ENCODE peak calls at places on chromosomes 12 and 14, in ten cellular contexts. One of them, this sample, is unnamed. For H3K4me1, the result is how much of the 10 kb centered on the place peaks cover.

GRCh38 chr14:68916358-68916757 is 62.7 kb downstream of the ACTN1 start:
- DNase-seq in ovary: no peak
- DNase-seq in A549: no peak
- DNase-seq in stomach: no peak
- DNase-seq in esophagus muscularis mucosa: no peak
- DNase-seq in upper lobe of left lung: no peak
- DNase-seq in H1: no peak
- DNase-seq in transverse colon: no peak
- DNase-seq in suprapubic skin: no peak
- DNase-seq in GM12878: no peak
- DNase-seq in this sample: no peak

GRCh38 chr12:7716391-7716790 is 5.2 kb downstream of the DPPA3 start:
- DNase-seq in stomach: no peak
- DNase-seq in A549: peak
- DNase-seq in GM12878: no peak
- DNase-seq in esophagus muscularis mucosa: no peak
- DNase-seq in transverse colon: no peak
- DNase-seq in ovary: no peak
- DNase-seq in upper lobe of left lung: no peak
- DNase-seq in suprapubic skin: no peak
- DNase-seq in H1: no peak
- DNase-seq in this sample: no peak

GRCh38 chr12:82694970-82695369 is 8.3 kb downstream of the TMTC2 start:
- DNase-seq in esophagus muscularis mucosa: no peak
- DNase-seq in suprapubic skin: no peak
- DNase-seq in upper lobe of left lung: no peak
- DNase-seq in stomach: no peak
- DNase-seq in H1: no peak
- DNase-seq in transverse colon: no peak
- DNase-seq in A549: no peak
- DNase-seq in GM12878: no peak
- DNase-seq in ovary: no peak
- DNase-seq in this sample: no peak

GRCh38 chr14:55835985-55836384 is 256.0 kb downstream of the KTN1 start:
- DNase-seq in GM12878: no peak
- DNase-seq in A549: no peak
- DNase-seq in transverse colon: no peak
- DNase-seq in esophagus muscularis mucosa: no peak
- DNase-seq in suprapubic skin: no peak
- DNase-seq in stomach: no peak
- DNase-seq in ovary: no peak
- DNase-seq in H1: no peak
- DNase-seq in upper lobe of left lung: no peak
- DNase-seq in this sample: no peak

GRCh38 chr12:84912191-84913142 is at the start of gene SLC6A15:
- DNase-seq in GM12878: no peak
- DNase-seq in H1: no peak
- DNase-seq in upper lobe of left lung: peak
- DNase-seq in suprapubic skin: peak
- DNase-seq in ovary: no peak
- DNase-seq in stomach: no peak
- DNase-seq in esophagus muscularis mucosa: no peak
- DNase-seq in A549: peak
- DNase-seq in transverse colon: no peak
- DNase-seq in this sample: peak

GRCh38 chr12:122457627-122458026 is 35.2 kb upstream of the CLIP1 start:
- DNase-seq in H1: no peak
- DNase-seq in suprapubic skin: peak
- DNase-seq in upper lobe of left lung: no peak
- DNase-seq in transverse colon: no peak
- DNase-seq in stomach: no peak
- DNase-seq in esophagus muscularis mucosa: no peak
- DNase-seq in A549: no peak
- DNase-seq in GM12878: no peak
- DNase-seq in ovary: no peak
- DNase-seq in this sample: no peak

GRCh38 chr14:90999299-90999698 is 61.1 kb downstream of the RPS6KA5 start:
- DNase-seq in H1: no peak
- DNase-seq in GM12878: no peak
- DNase-seq in upper lobe of left lung: no peak
- DNase-seq in transverse colon: no peak
- DNase-seq in esophagus muscularis mucosa: no peak
- DNase-seq in ovary: no peak
- DNase-seq in A549: no peak
- DNase-seq in stomach: no peak
- DNase-seq in suprapubic skin: no peak
- DNase-seq in this sample: no peak

GRCh38 chr12:20050166-20050565 is 318.2 kb upstream of the PDE3A start:
- DNase-seq in H1: no peak
- DNase-seq in stomach: no peak
- DNase-seq in esophagus muscularis mucosa: no peak
- DNase-seq in upper lobe of left lung: no peak
- DNase-seq in GM12878: no peak
- DNase-seq in ovary: no peak
- DNase-seq in suprapubic skin: no peak
- DNase-seq in transverse colon: no peak
- DNase-seq in A549: no peak
- DNase-seq in this sample: no peak

GRCh38 chr12:123223241-123223668 is 9.7 kb downstream of the MPHOSPH9 start:
- DNase-seq in transverse colon: peak
- DNase-seq in suprapubic skin: no peak
- DNase-seq in H1: no peak
- DNase-seq in ovary: no peak
- DNase-seq in stomach: no peak
- DNase-seq in upper lobe of left lung: no peak
- DNase-seq in GM12878: no peak
- DNase-seq in A549: no peak
- DNase-seq in esophagus muscularis mucosa: no peak
- DNase-seq in this sample: no peak

GRCh38 chr14:99656171-99656570 is 11.2 kb downstream of the HHIPL1 start:
- DNase-seq in stomach: no peak
- DNase-seq in transverse colon: no peak
- DNase-seq in upper lobe of left lung: no peak
- DNase-seq in A549: no peak
- DNase-seq in esophagus muscularis mucosa: no peak
- DNase-seq in ovary: no peak
- DNase-seq in GM12878: no peak
- DNase-seq in suprapubic skin: no peak
- DNase-seq in H1: no peak
- DNase-seq in this sample: no peak

GRCh38 chr14:44700184-44700583 is 193.1 kb upstream of the FSCB start:
- DNase-seq in GM12878: no peak
- DNase-seq in A549: no peak
- DNase-seq in stomach: no peak
- DNase-seq in esophagus muscularis mucosa: no peak
- DNase-seq in suprapubic skin: no peak
- DNase-seq in transverse colon: no peak
- DNase-seq in ovary: no peak
- DNase-seq in upper lobe of left lung: no peak
- DNase-seq in H1: no peak
- DNase-seq in this sample: no peak

GRCh38 chr12:120263725-120264040 is 1.8 kb downstream of the PXN start:
- DNase-seq in stomach: no peak
- DNase-seq in upper lobe of left lung: no peak
- DNase-seq in suprapubic skin: no peak
- DNase-seq in transverse colon: no peak
- DNase-seq in esophagus muscularis mucosa: no peak
- DNase-seq in A549: no peak
- DNase-seq in ovary: no peak
- DNase-seq in GM12878: no peak
- DNase-seq in H1: no peak
- DNase-seq in this sample: no peak

GRCh38 chr12:29223936-29224921 is 75.2 kb downstream of the FAR2 start:
- DNase-seq in suprapubic skin: no peak
- DNase-seq in stomach: no peak
- DNase-seq in GM12878: no peak
- DNase-seq in ovary: no peak
- DNase-seq in A549: no peak
- DNase-seq in upper lobe of left lung: no peak
- DNase-seq in H1: no peak
- DNase-seq in transverse colon: no peak
- DNase-seq in esophagus muscularis mucosa: no peak
- DNase-seq in this sample: no peak
- H3K4me3 ChIP-seq in suprapubic skin: no peak
- H3K4me3 ChIP-seq in stomach: no peak
- H3K4me3 ChIP-seq in GM12878: no peak
- H3K4me3 ChIP-seq in ovary: no peak
- H3K4me3 ChIP-seq in A549: no peak
- H3K4me3 ChIP-seq in upper lobe of left lung: no peak
- H3K4me3 ChIP-seq in H1: no peak
- H3K4me3 ChIP-seq in transverse colon: no peak
- H3K4me3 ChIP-seq in esophagus muscularis mucosa: no peak
- H3K4me3 ChIP-seq in this sample: no peak

GRCh38 chr14:95493976-95494375 is 22.5 kb downstream of the SYNE3 start:
- DNase-seq in stomach: no peak
- DNase-seq in upper lobe of left lung: no peak
- DNase-seq in A549: no peak
- DNase-seq in esophagus muscularis mucosa: no peak
- DNase-seq in H1: no peak
- DNase-seq in transverse colon: no peak
- DNase-seq in GM12878: no peak
- DNase-seq in suprapubic skin: no peak
- DNase-seq in ovary: no peak
- DNase-seq in this sample: no peak

GRCh38 chr14:95493503-95493902 is 22.9 kb downstream of the SYNE3 start:
- DNase-seq in ovary: no peak
- DNase-seq in upper lobe of left lung: no peak
- DNase-seq in transverse colon: no peak
- DNase-seq in H1: no peak
- DNase-seq in suprapubic skin: no peak
- DNase-seq in A549: no peak
- DNase-seq in esophagus muscularis mucosa: no peak
- DNase-seq in GM12878: no peak
- DNase-seq in stomach: no peak
- DNase-seq in this sample: no peak

GRCh38 chr14:95495538-95496025 is 20.9 kb downstream of the SYNE3 start:
- DNase-seq in transverse colon: peak
- DNase-seq in A549: no peak
- DNase-seq in upper lobe of left lung: no peak
- DNase-seq in suprapubic skin: no peak
- DNase-seq in esophagus muscularis mucosa: no peak
- DNase-seq in H1: no peak
- DNase-seq in ovary: no peak
- DNase-seq in GM12878: peak
- DNase-seq in stomach: no peak
- DNase-seq in this sample: no peak

GRCh38 chr14:95495093-95495492 is 21.4 kb downstream of the SYNE3 start:
- DNase-seq in upper lobe of left lung: no peak
- DNase-seq in A549: no peak
- DNase-seq in stomach: no peak
- DNase-seq in H1: no peak
- DNase-seq in suprapubic skin: no peak
- DNase-seq in transverse colon: no peak
- DNase-seq in ovary: no peak
- DNase-seq in esophagus muscularis mucosa: no peak
- DNase-seq in GM12878: no peak
- DNase-seq in this sample: no peak

DNA sequence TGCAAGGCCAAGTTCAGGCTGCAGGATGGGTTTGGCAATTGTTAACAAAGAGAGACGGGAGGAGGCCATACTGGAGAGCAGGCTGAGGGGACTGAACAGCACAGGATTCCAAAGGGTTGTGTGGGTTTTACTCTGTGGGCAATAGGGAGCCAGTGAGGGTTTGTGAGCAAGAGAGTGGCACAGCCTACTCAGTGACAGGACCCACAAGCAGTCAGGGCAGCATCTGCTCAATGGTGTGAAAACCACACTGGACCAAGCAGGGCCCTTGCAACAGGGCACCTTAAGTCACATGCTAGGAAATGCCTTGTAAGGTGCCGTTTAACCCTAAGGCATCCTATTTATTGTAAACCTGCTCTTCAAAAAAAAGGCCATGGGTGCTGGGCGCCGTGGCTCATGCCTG is 22.0 kb downstream of the SYNE3 start:
- DNase-seq in GM12878: no peak
- DNase-seq in transverse colon: no peak
- DNase-seq in esophagus muscularis mucosa: no peak
- DNase-seq in ovary: no peak
- DNase-seq in upper lobe of left lung: no peak
- DNase-seq in stomach: no peak
- DNase-seq in suprapubic skin: no peak
- DNase-seq in A549: no peak
- DNase-seq in H1: no peak
- DNase-seq in this sample: no peak
- H3K4me1 ChIP-seq in GM12878: half or more
- H3K4me1 ChIP-seq in transverse colon: half or more
- H3K4me1 ChIP-seq in esophagus muscularis mucosa: half or more
- H3K4me1 ChIP-seq in ovary: under half
- H3K4me1 ChIP-seq in upper lobe of left lung: under half
- H3K4me1 ChIP-seq in stomach: under half
- H3K4me1 ChIP-seq in suprapubic skin: half or more
- H3K4me1 ChIP-seq in A549: under half
- H3K4me1 ChIP-seq in H1: under half
- H3K4me1 ChIP-seq in this sample: under half

GRCh38 chr12:110289021-110289710 is 8.1 kb downstream of the ATP2A2 start:
- DNase-seq in transverse colon: no peak
- DNase-seq in upper lobe of left lung: no peak
- DNase-seq in ovary: no peak
- DNase-seq in suprapubic skin: no peak
- DNase-seq in esophagus muscularis mucosa: no peak
- DNase-seq in GM12878: no peak
- DNase-seq in stomach: no peak
- DNase-seq in A549: no peak
- DNase-seq in H1: no peak
- DNase-seq in this sample: no peak
- TF ChIP-seq EP300 in transverse colon: no peak
- TF ChIP-seq EP300 in upper lobe of left lung: no peak
- TF ChIP-seq EP300 in ovary: no peak
- TF ChIP-seq EP300 in suprapubic skin: no peak
- TF ChIP-seq EP300 in esophagus muscularis mucosa: no peak
- TF ChIP-seq EP300 in GM12878: no peak
- TF ChIP-seq EP300 in stomach: no peak
- TF ChIP-seq EP300 in A549: no peak
- TF ChIP-seq EP300 in H1: no peak
- TF ChIP-seq EP300 in this sample: no peak

DNA sequence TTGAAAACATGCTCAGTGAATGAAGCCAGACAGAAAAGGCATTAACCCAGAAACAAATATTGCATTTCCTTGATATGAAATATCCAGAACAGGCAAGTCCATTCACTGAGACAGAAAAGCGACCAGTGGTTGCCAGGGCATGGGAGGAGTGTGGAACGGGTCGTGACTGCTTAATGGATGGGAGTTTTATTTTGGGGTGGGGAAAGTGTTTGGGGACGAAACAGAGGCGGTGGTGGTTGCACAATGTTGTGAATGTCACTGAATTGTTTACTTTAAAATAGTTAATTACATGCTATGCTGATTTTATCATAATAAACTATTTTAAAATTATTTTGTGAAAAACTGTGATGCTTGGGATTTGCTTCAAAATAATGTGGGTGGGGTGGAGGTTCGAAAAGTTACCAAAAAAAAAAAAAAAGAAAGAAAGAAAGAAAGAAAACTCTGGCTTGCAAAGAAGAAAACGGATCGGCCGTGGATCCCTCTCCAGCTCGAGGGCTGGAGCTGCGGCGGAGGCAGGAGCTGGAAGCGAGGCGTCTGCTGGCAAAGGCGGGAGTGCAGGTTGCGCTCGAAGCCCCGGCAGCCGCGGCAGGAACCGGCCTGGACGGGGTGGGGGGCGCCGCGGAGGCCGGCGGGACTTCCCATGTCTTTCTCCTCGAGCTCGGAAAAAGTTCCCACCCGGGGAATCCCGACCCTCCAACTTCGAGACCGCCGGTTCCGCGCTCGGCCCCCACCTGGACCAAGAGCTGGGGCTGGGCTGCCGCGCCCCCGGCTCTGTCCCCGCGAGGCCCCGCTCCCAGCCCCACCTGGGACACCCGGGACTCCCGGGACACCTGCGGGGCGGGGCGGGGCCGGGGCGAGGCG is 524 bp upstream of the P2RX2 start:
- DNase-seq in H1: no peak
- DNase-seq in stomach: no peak
- DNase-seq in suprapubic skin: no peak
- DNase-seq in upper lobe of left lung: peak
- DNase-seq in ovary: no peak
- DNase-seq in A549: no peak
- DNase-seq in esophagus muscularis mucosa: no peak
- DNase-seq in transverse colon: no peak
- DNase-seq in GM12878: no peak
- DNase-seq in this sample: no peak
- H3K4me3 ChIP-seq in H1: peak
- H3K4me3 ChIP-seq in stomach: peak
- H3K4me3 ChIP-seq in suprapubic skin: peak
- H3K4me3 ChIP-seq in upper lobe of left lung: peak
- H3K4me3 ChIP-seq in ovary: no peak
- H3K4me3 ChIP-seq in A549: peak
- H3K4me3 ChIP-seq in esophagus muscularis mucosa: peak
- H3K4me3 ChIP-seq in transverse colon: peak
- H3K4me3 ChIP-seq in GM12878: no peak
- H3K4me3 ChIP-seq in this sample: peak